ENCODE peak calls at places on chromosomes 5 and 9, in seven cellular contexts. B is IMR-90, E is mesendoderm, G is neuronal stem cell, C is H9, Z is H1, D is mesenchymal stem cell. H is an unnamed sample.

GRCh38 chr5:145178667-145179523 is 656.2 kb downstream of the PRELID2 start:
- DNase-seq in C (no peak), D (no peak), G (peak; percentile 48), B (no peak), E (peak; percentile 85), Z (no peak), H (peak; percentile 2)

GRCh38 chr5:102627311-102627710 is 127.8 kb upstream of the PAM start:
- DNase-seq in E (no peak), G (no peak), D (peak; percentile 60), C (no peak), B (peak; percentile 27), Z (no peak), H (no peak)

GRCh38 chr5:76270214-76270613 is 132.9 kb upstream of the IQGAP2 start:
- DNase-seq in Z (no peak), E (no peak), C (no peak), B (peak; percentile 4), D (peak; percentile 8), G (no peak), H (peak; percentile 40)

GRCh38 chr9:105694320-105694847 is at the start of gene TMEM38B:
- DNase-seq in C (peak; percentile 86), E (peak; percentile 88), Z (peak; percentile 87), B (peak; percentile 58), D (peak; percentile 77), G (peak; percentile 83), H (peak; percentile 68)

GRCh38 chr5:6434737-6435136 is 13.9 kb upstream of the UBE2QL1 start:
- DNase-seq in C (no peak), B (no peak), G (no peak), Z (no peak), E (no peak), D (no peak), H (peak; percentile 20)

GRCh38 chr9:74683322-74683721 is 186.2 kb downstream of the RORB start:
- DNase-seq in G (no peak), Z (no peak), B (no peak), C (no peak), D (no peak), E (no peak), H (no peak)

GRCh38 chr9:89916001-89916635 is 311.3 kb downstream of the GADD45G start:
- DNase-seq in B (no peak), Z (no peak), G (no peak), D (no peak), C (no peak), E (peak; percentile 91), H (no peak)

GRCh38 chr9:81874926-81875325 is 53.3 kb upstream of the SPATA31D4 start:
- DNase-seq in D (peak; percentile 89), B (peak; percentile 94), E (no peak), G (no peak), Z (no peak), C (no peak), H (no peak)

GRCh38 chr5:118486647-118487046 is 501.7 kb downstream of the DTWD2 start:
- DNase-seq in C (no peak), G (no peak), E (peak; percentile 47), Z (no peak), B (no peak), D (no peak), H (no peak)

GRCh38 chr5:44002381-44002901 is 386.8 kb downstream of the FGF10 start:
- DNase-seq in E (no peak), G (no peak), B (peak; percentile 37), D (peak; percentile 45), Z (no peak), C (no peak), H (no peak)

GRCh38 chr5:75622564-75622963 is 11.3 kb downstream of the ANKDD1B start:
- DNase-seq in B (peak; percentile 18), G (no peak), D (no peak), E (no peak), Z (no peak), C (no peak), H (no peak)

GRCh38 chr5:77337716-77338115 is 127.2 kb downstream of the PDE8B start:
- DNase-seq in B (no peak), D (no peak), G (no peak), C (no peak), Z (no peak), E (peak; percentile 19), H (no peak)

GRCh38 chr5:178428341-178429155 is 161.6 kb downstream of the COL23A1 start:
- DNase-seq in E (no peak), C (peak; percentile 24), G (no peak), Z (peak; percentile 54), B (no peak), D (no peak), H (no peak)

GRCh38 chr5:162683280-162683679 is 615.7 kb downstream of the GABRG2 start:
- DNase-seq in E (no peak), D (no peak), Z (no peak), B (no peak), C (no peak), G (no peak), H (no peak)

GRCh38 chr9:36798350-36799065 is 225.8 kb downstream of the MELK start:
- DNase-seq in C (no peak), E (peak; percentile 38), D (no peak), G (no peak), Z (no peak), B (no peak), H (no peak)

DNA sequence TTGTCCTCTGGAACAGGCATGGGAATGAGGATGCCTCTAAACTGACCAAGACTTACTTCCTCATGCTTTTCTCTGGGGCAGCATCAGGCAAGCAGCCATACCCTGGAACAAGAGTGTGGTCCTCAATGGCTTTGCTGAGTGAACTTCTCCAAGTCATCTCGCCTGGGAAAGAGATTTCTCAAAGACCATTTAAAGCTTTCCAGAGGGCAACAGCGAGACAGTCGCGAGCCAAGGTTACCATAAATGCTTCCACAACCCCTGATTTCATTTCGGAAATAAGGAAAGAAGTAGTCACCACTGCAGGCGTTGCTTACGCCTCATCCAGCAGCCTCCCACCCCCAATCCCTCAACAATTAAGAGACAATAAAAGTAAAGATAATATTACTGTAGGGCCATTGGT is 1.2 kb upstream of the SNCAIP start:
- DNase-seq in Z (no peak), C (peak; percentile 34), D (peak; percentile 10), E (peak; percentile 32), G (no peak), B (no peak), H (no peak)
- H2BK120ac ChIP-seq in Z (no peak overlapping the region), C (no peak overlapping the region), D (no peak overlapping the region), E (no peak overlapping the region), G (no peak overlapping the region), B (no peak overlapping the region), H (peak overlapping the region; percentile 39)

GRCh38 chr5:31008231-31008630 is 185.3 kb upstream of the CDH6 start:
- DNase-seq in B (no peak), D (no peak), C (no peak), Z (no peak), G (no peak), E (no peak), H (no peak)

GRCh38 chr5:31007672-31008071 is 185.8 kb upstream of the CDH6 start:
- DNase-seq in E (peak; percentile 9), D (no peak), Z (no peak), C (peak; percentile 31), G (no peak), B (no peak), H (no peak)
- H2BK120ac ChIP-seq in E (no peak overlapping the region), D (no peak overlapping the region), Z (no peak overlapping the region), C (no peak overlapping the region), G (no peak overlapping the region), B (no peak overlapping the region), H (no peak overlapping the region)

GRCh38 chr5:171366645-171367044 is 21.0 kb upstream of the NPM1 start:
- DNase-seq in B (no peak), E (no peak), Z (no peak), G (no peak), C (no peak), D (no peak), H (no peak)

GRCh38 chr5:171369898-171370297 is 17.8 kb upstream of the NPM1 start:
- DNase-seq in B (no peak), Z (no peak), E (no peak), G (no peak), D (no peak), C (no peak), H (no peak)

GRCh38 chr5:171371326-171371725 is 16.3 kb upstream of the NPM1 start:
- DNase-seq in D (no peak), E (no peak), G (no peak), Z (no peak), C (no peak), B (no peak), H (no peak)

GRCh38 chr5:171367424-171368370 is 20.0 kb upstream of the NPM1 start:
- DNase-seq in B (peak; percentile 50), Z (no peak), C (no peak), G (no peak), D (peak; percentile 82), E (no peak), H (peak; percentile 7)

GRCh38 chr5:171369056-171369455 is 18.6 kb upstream of the NPM1 start:
- DNase-seq in G (no peak), Z (no peak), D (no peak), C (no peak), E (no peak), B (no peak), H (no peak)
- H2BK120ac ChIP-seq in G (no peak overlapping the region), Z (no peak overlapping the region), D (no peak overlapping the region), C (no peak overlapping the region), E (no peak overlapping the region), B (no peak overlapping the region), H (no peak overlapping the region)

GRCh38 chr5:86878250-86878649 is 260.5 kb downstream of the COX7C start:
- DNase-seq in C (no peak), Z (no peak), G (no peak), B (no peak), E (peak; percentile 19), D (peak; percentile 44), H (no peak)

GRCh38 chr5:86880785-86881492 is 263.2 kb downstream of the COX7C start:
- DNase-seq in E (peak; percentile 98), C (peak; percentile 89), Z (peak; percentile 55), B (peak; percentile 89), D (peak; percentile 91), G (peak; percentile 55), H (peak; percentile 82)

GRCh38 chr5:86880344-86880743 is 262.6 kb downstream of the COX7C start:
- DNase-seq in E (peak; percentile 53), Z (no peak), D (no peak), B (no peak), G (no peak), C (no peak), H (no peak)

GRCh38 chr5:86879086-86879485 is 261.3 kb downstream of the COX7C start:
- DNase-seq in C (no peak), D (no peak), G (no peak), Z (no peak), E (no peak), B (no peak), H (no peak)

DNA sequence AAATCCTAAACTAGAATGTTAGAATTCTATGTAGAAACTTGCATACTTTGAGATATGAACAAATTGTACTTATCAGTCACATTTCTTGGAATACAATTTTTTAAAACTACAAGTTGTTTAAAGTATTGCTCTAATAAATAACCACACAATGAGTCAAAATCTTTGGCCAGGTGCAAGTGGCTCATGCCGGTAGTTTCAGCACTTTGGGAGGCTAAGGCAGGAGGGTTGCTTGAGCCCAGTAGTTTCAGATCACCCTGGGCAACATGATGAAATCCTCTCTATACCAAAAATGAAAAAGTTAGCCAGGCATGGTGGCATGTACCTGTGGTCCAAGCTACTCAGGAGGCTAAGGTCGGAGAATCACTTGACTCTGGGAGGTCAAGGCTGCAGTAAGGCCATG is 257.8 kb downstream of the COX7C start:
- DNase-seq in D (no peak), E (no peak), G (no peak), Z (no peak), C (no peak), B (no peak), H (peak; percentile 92)
- H2BK120ac ChIP-seq in D (no peak overlapping the region), E (no peak overlapping the region), G (no peak overlapping the region), Z (no peak overlapping the region), C (no peak overlapping the region), B (no peak overlapping the region), H (peak overlapping the region; percentile 58)